ENCODE peak calls at places on chromosome 21, in six cellular contexts. X, L, E, D, I and W are unnamed samples.

GRCh38 chr21:43812139-43812821 is 22.9 kb downstream of the RRP1 start:
- DNase-seq in X (no peak), L (no peak), E (no peak), D (peak; percentile 21), I (no peak), W (no peak)

GRCh38 chr21:16570856-16571255 is 841.1 kb downstream of the USP25 start:
- DNase-seq in X (no peak), L (no peak), E (no peak), D (no peak), I (no peak), W (no peak)

GRCh38 chr21:28240586-28240985 is 752.1 kb downstream of the LTN1 start:
- DNase-seq in X (peak; percentile 81), L (no peak), E (no peak), D (no peak), I (no peak), W (no peak)

GRCh38 chr21:46346296-46347202 is 22.6 kb downstream of the PCNT start:
- DNase-seq in X (no peak), L (no peak), E (no peak), D (no peak), I (no peak), W (no peak)

GRCh38 chr21:16305686-16306085 is 575.9 kb downstream of the USP25 start:
- DNase-seq in X (no peak), L (no peak), E (no peak), D (no peak), I (no peak), W (no peak)

GRCh38 chr21:17903029-17903806 is 84.1 kb upstream of the C21orf91 start:
- DNase-seq in X (peak; percentile 49), L (no peak), E (no peak), D (no peak), I (peak; percentile 10), W (no peak)

GRCh38 chr21:34276711-34277425 is 86.9 kb upstream of the KCNE2 start:
- DNase-seq in X (no peak), L (peak; percentile 21), E (no peak), D (no peak), I (peak; percentile 5), W (no peak)

GRCh38 chr21:35229290-35229689 is 180.2 kb upstream of the RUNX1 start:
- DNase-seq in X (no peak), L (no peak), E (no peak), D (no peak), I (peak; percentile 44), W (no peak)

GRCh38 chr21:36045993-36046392 is 14.3 kb downstream of the SETD4 start:
- DNase-seq in X (peak; percentile 11), L (no peak), E (no peak), D (no peak), I (no peak), W (no peak)

GRCh38 chr21:31576428-31576827 is 83.1 kb upstream of the SOD1 start:
- DNase-seq in X (no peak), L (no peak), E (no peak), D (no peak), I (no peak), W (no peak)

GRCh38 chr21:31586118-31586517 is 73.4 kb upstream of the SOD1 start:
- DNase-seq in X (no peak), L (no peak), E (no peak), D (no peak), I (no peak), W (no peak)

GRCh38 chr21:31577280-31577679 is 82.2 kb upstream of the SOD1 start:
- DNase-seq in X (no peak), L (no peak), E (no peak), D (no peak), I (no peak), W (no peak)

GRCh38 chr21:31580866-31581276 is 78.6 kb upstream of the SOD1 start:
- DNase-seq in X (peak; percentile 61), L (peak; percentile 26), E (peak; percentile 54), D (peak; percentile 46), I (peak; percentile 79), W (peak; percentile 80)
- TF ChIP-seq BHLHE40 in X (no peak), L (no peak), E (no peak), D (no peak), I (no peak), W (no peak)

GRCh38 chr21:33011462-33011861 is 14.3 kb upstream of the OLIG2 start:
- DNase-seq in X (peak; percentile 75), L (no peak), E (peak; percentile 76), D (peak; percentile 57), I (no peak), W (no peak)
- TF ChIP-seq BHLHE40 in X (peak; percentile 10), L (no peak), E (no peak), D (no peak), I (no peak), W (no peak)

DNA sequence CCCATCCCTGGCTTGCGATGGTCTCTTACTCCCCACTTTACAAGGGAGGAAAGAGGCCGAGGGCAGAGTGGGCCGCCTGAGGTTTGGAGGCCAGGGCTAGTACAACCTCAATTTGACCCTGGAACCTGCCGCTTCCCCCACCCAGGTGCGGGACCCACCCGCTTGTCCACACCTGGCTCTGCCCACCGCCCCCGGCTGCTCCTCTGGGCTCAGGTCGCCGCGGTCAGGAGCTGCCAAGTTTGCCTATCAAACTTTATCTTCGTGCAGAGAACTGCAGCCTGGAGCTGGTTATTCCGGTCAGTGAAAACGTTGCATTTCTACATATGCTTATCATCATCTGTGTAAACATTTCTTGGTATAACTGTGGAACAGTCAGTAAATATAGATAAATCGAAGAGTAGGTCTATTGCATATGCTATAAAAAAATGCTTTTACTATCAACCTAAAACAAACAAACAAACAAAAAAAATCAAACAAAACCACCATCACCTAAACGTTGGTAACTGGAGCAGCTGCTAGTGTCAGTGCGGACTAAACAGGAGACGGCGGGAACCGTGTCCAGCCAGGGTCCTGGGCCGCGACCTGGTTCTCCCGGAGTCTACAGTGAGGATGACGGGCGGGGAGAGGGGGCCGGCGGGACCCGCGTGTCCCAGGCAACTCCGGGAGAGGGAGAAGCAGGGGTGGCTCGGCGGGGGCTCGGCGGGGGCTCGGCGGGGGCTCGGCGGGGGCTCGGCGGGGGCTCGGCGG is 906 bp upstream of the ADARB1 start:
- DNase-seq in X (peak; percentile 44), L (no peak), E (peak; percentile 39), D (peak; percentile 31), I (peak; percentile 89), W (peak; percentile 61)
- TF ChIP-seq BHLHE40 in X (no peak), L (no peak), E (no peak), D (no peak), I (no peak), W (no peak)

GRCh38 chr21:44917446-44918106 is 3.1 kb downstream of the ITGB2 start:
- DNase-seq in X (no peak), L (no peak), E (no peak), D (no peak), I (no peak), W (no peak)

GRCh38 chr21:44918107-44918470 is 2.6 kb downstream of the ITGB2 start:
- DNase-seq in X (no peak), L (no peak), E (no peak), D (no peak), I (no peak), W (no peak)

GRCh38 chr21:44919111-44919912 is 1.4 kb downstream of the ITGB2 start:
- DNase-seq in X (no peak), L (no peak), E (no peak), D (no peak), I (no peak), W (no peak)

GRCh38 chr21:44919913-44920693 is 596 bp downstream of the ITGB2 start:
- DNase-seq in X (no peak), L (no peak), E (no peak), D (no peak), I (no peak), W (no peak)

GRCh38 chr21:44918581-44919033 is 2.1 kb downstream of the ITGB2 start:
- DNase-seq in X (no peak), L (no peak), E (no peak), D (no peak), I (no peak), W (no peak)
- TF ChIP-seq BHLHE40 in X (no peak), L (no peak), E (no peak), D (no peak), I (no peak), W (no peak)

GRCh38 chr21:32238063-32238462 is 40.8 kb downstream of the MIS18A start:
- DNase-seq in X (no peak), L (no peak), E (no peak), D (no peak), I (no peak), W (no peak)
- TF ChIP-seq BHLHE40 in X (no peak), L (no peak), E (no peak), D (no peak), I (no peak), W (no peak)

DNA sequence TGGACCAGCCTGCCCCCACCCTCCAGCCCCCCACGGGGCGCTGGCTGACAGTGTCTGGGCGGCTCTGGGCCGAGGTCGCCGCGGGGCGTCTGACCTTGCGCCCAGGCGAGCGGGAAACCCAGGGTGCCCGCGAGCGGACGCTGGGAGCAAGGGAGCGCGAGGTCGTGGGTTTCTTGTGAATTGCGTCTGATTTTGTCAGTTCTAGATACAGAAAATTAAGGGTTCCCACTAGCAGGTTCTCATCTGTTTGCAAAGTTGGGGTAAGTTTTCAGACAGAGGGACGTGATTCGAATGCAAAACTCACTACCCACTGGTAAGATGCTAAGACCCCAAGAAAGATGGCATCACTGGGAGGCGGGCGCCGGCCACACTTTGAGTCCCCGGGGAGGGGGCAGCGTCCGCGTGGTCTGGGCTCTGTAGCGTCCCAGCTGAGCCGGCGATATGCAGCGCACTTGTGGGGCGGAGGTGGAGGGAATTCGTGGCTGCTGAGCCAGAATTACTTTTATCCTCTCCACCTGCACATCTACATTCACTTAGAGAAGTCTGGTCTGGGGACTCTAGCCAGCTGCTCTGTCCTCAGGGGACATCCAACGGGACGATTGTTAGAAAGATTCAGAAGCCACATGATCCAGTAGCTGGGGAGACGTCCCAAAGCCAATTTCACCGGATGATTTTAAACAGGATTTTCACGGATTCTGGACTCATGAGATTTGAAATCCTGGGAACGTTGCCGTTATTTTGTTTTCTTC is 1.0 kb downstream of the JAM2 start:
- DNase-seq in X (no peak), L (no peak), E (no peak), D (no peak), I (no peak), W (peak; percentile 56)
- TF ChIP-seq BHLHE40 in X (no peak), L (no peak), E (no peak), D (no peak), I (no peak), W (no peak)

GRCh38 chr21:37915941-37916794 is at the start of gene KCNJ6:
- DNase-seq in X (peak; percentile 52), L (no peak), E (peak; percentile 58), D (no peak), I (peak; percentile 57), W (peak; percentile 83)
- TF ChIP-seq BHLHE40 in X (no peak), L (no peak), E (no peak), D (no peak), I (no peak), W (no peak)

DNA sequence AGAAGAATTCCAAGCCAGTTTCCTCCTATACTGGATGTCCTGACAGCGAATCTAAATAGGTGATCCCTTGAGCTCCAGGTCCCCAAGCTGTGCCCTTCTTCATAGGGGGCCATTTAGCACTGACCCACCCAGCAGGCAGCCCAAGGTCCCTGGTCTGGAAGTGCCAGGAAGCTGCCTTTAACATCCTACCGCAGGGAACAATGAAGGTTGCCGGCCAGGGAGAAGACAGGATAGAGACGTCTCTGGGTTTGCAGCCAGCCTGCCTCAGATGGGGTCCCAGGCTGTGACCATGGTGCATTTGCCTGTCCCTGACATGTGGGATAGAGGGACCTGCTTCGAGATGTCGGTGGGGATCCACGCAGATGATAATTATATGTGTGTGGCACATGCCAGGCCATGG is 2.7 kb upstream of the RIPK4 start:
- DNase-seq in X (no peak), L (no peak), E (no peak), D (no peak), I (no peak), W (no peak)
- TF ChIP-seq BHLHE40 in X (no peak), L (no peak), E (no peak), D (no peak), I (no peak), W (no peak)